ENCODE peak calls at places on chromosomes 7 and 10, in five cellular contexts. W is Peyer's patch; T is left ventricle myocardium inferior; A is GM23248; M is effector memory CD4-positive, alpha-beta T cell. S is an unnamed sample.

GRCh38 chr10:119006451-119007210 is 22.9 kb upstream of the NANOS1 start:
- DNase-seq in W (no peak), T (no peak), A (peak; percentile 96), M (no peak), S (peak; percentile 96)

GRCh38 chr10:6721480-6721879 is 141.4 kb upstream of the PRKCQ start:
- DNase-seq in W (no peak), T (peak; percentile 41), A (peak; percentile 98), M (no peak), S (peak; percentile 94)

GRCh38 chr7:43496596-43496995 is 86.3 kb upstream of the STK17A start:
- DNase-seq in W (no peak), T (no peak), A (no peak), M (no peak), S (no peak)

GRCh38 chr10:7810443-7810842 is 7.9 kb upstream of the TAF3 start:
- DNase-seq in W (no peak), T (no peak), A (no peak), M (no peak), S (no peak)

GRCh38 chr10:120588311-120588710 is 131.3 kb downstream of the PLPP4 start:
- DNase-seq in W (no peak), T (no peak), A (peak; percentile 17), M (no peak), S (no peak)

GRCh38 chr10:2456834-2457233 is 610.5 kb upstream of the PFKP start:
- DNase-seq in W (no peak), T (no peak), A (no peak), M (no peak), S (no peak)

GRCh38 chr10:130359711-130360110 is 223.5 kb downstream of the GLRX3 start:
- DNase-seq in W (no peak), T (no peak), A (no peak), M (no peak), S (no peak)

GRCh38 chr10:103897241-103897774 is 20.7 kb downstream of the STN1 start:
- DNase-seq in W (no peak), T (no peak), A (peak; percentile 65), M (no peak), S (no peak)

GRCh38 chr10:96765406-96766240 is 45.3 kb upstream of the PIK3AP1 start:
- DNase-seq in W (peak; percentile 82), T (peak; percentile 61), A (peak; percentile 77), M (peak; percentile 41), S (peak; percentile 78)

GRCh38 chr10:100980327-100981110 is 6.8 kb downstream of the MRPL43 start:
- DNase-seq in W (peak; percentile 6), T (no peak), A (no peak), M (no peak), S (no peak)

GRCh38 chr10:86169506-86170254 is 196.9 kb downstream of the GRID1 start:
- DNase-seq in W (no peak), T (no peak), A (no peak), M (no peak), S (no peak)

GRCh38 chr10:33810986-33811385 is 476.5 kb upstream of the NRP1 start:
- DNase-seq in W (no peak), T (no peak), A (no peak), M (no peak), S (no peak)

GRCh38 chr10:127148933-127149220 is 47.5 kb downstream of the INSYN2A start:
- DNase-seq in W (no peak), T (no peak), A (peak; percentile 90), M (no peak), S (peak; percentile 68)

GRCh38 chr7:155803418-155804376 is 8.6 kb downstream of the SHH start:
- DNase-seq in W (no peak), T (no peak), A (peak; percentile 34), M (no peak), S (peak; percentile 45)

GRCh38 chr7:124751017-124751416 is 14.6 kb downstream of the GPR37 start:
- DNase-seq in W (no peak), T (no peak), A (no peak), M (no peak), S (no peak)

GRCh38 chr7:96131525-96131924 is 190.4 kb downstream of the SLC25A13 start:
- DNase-seq in W (no peak), T (no peak), A (no peak), M (no peak), S (no peak)

GRCh38 chr10:70679498-70679897 is 7.2 kb downstream of the ADAMTS14 start:
- DNase-seq in W (no peak), T (peak; percentile 58), A (peak; percentile 96), M (no peak), S (peak; percentile 88)

GRCh38 chr10:82609845-82610244 is 734.9 kb downstream of the NRG3 start:
- DNase-seq in W (no peak), T (no peak), A (no peak), M (no peak), S (no peak)

GRCh38 chr10:6409982-6410694 is 169.9 kb downstream of the PRKCQ start:
- DNase-seq in W (peak; percentile 27), T (no peak), A (peak; percentile 78), M (peak; percentile 40), S (peak; percentile 78)

GRCh38 chr7:157926521-157927167 is 589.8 kb downstream of the DNAJB6 start:
- DNase-seq in W (no peak), T (no peak), A (no peak), M (no peak), S (no peak)

GRCh38 chr10:132446661-132447445 is 49.9 kb downstream of the PWWP2B start:
- DNase-seq in W (peak; percentile 78), T (no peak), A (peak; percentile 57), M (peak; percentile 37), S (peak; percentile 31)

GRCh38 chr10:49627644-49628247 is 13.9 kb downstream of the CHAT start:
- DNase-seq in W (no peak), T (no peak), A (no peak), M (no peak), S (no peak)

GRCh38 chr10:27190508-27190907 is 35.4 kb downstream of the MASTL start:
- DNase-seq in W (no peak), T (no peak), A (peak; percentile 11), M (no peak), S (no peak)

GRCh38 chr7:5597772-5598171 is 174.1 kb upstream of the TNRC18 start:
- DNase-seq in W (no peak), T (no peak), A (peak; percentile 87), M (no peak), S (peak; percentile 57)

GRCh38 chr7:5598261-5598761 is 174.7 kb upstream of the TNRC18 start:
- DNase-seq in W (no peak), T (no peak), A (peak; percentile 55), M (no peak), S (no peak)

GRCh38 chr7:5595545-5596045 is 172.0 kb upstream of the TNRC18 start:
- DNase-seq in W (no peak), T (no peak), A (peak; percentile 88), M (no peak), S (no peak)

GRCh38 chr7:5596046-5596895 is 172.6 kb upstream of the TNRC18 start:
- DNase-seq in W (peak; percentile 30), T (peak; percentile 80), A (peak; percentile 99), M (no peak), S (peak; percentile 95)

GRCh38 chr7:5596896-5597246 is 173.2 kb upstream of the TNRC18 start:
- DNase-seq in W (no peak), T (no peak), A (peak; percentile 28), M (no peak), S (peak; percentile 23)
- H3K4me1 ChIP-seq in W (peaks cover 60% of the 10 kb centered on the region), T (peaks cover 63% of the 10 kb centered on the region), A (peaks cover 36% of the 10 kb centered on the region), M (peaks cover 44% of the 10 kb centered on the region), S (peaks cover 38% of the 10 kb centered on the region)

DNA sequence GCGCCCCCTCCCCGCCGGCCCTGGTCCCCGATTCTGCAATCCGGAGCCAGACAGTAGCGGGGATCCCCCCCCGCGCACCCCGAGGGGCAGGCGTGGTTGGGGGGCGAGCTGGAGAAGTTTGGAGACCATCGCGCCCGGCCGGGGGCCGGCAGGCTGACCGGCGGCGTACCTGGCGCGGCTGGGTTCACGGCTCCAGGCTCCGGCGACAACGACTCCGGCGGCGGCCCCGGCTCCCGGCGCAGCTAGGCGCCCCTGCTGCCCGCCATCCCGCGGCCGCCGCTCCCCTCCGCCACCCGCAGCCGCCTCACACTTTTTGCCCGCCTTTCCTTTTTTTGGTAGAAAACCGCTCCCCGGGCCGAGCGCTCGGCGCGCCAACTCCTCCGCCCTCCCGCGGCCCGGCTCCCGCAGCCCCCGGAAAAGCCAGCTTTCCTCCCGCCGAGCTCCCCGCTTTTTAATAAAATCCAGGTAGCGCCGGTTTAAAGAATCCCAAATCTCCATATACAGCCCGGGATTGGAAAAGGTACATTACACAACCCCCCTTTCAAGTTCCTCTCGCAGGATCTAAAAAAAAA is at the start of gene TNRC18:
- DNase-seq in W (no peak), T (peak; percentile 62), A (no peak), M (no peak), S (no peak)
- H3K4me1 ChIP-seq in W (peaks cover 15% of the 10 kb centered on the region), T (peaks cover 81% of the 10 kb centered on the region), A (peaks cover 3% of the 10 kb centered on the region), M (peaks cover 90% of the 10 kb centered on the region), S (peaks cover 9% of the 10 kb centered on the region)

GRCh38 chr10:109892885-109893284 is 30.4 kb downstream of the XPNPEP1 start:
- DNase-seq in W (no peak), T (no peak), A (peak; percentile 93), M (no peak), S (peak; percentile 78)

GRCh38 chr10:109895095-109895818 is 28.1 kb downstream of the XPNPEP1 start:
- DNase-seq in W (no peak), T (peak; percentile 74), A (peak; percentile 61), M (no peak), S (peak; percentile 74)

GRCh38 chr10:109892087-109892486 is 31.2 kb downstream of the XPNPEP1 start:
- DNase-seq in W (no peak), T (no peak), A (no peak), M (no peak), S (no peak)

GRCh38 chr10:109894516-109894915 is 28.8 kb downstream of the XPNPEP1 start:
- DNase-seq in W (no peak), T (peak; percentile 83), A (peak; percentile 83), M (no peak), S (peak; percentile 73)

GRCh38 chr10:109893371-109893770 is 29.9 kb downstream of the XPNPEP1 start:
- DNase-seq in W (no peak), T (no peak), A (no peak), M (no peak), S (no peak)
- H3K4me1 ChIP-seq in W (peaks cover 57% of the 10 kb centered on the region), T (peaks cover 91% of the 10 kb centered on the region), A (peaks cover 64% of the 10 kb centered on the region), M (no peaks in the 10 kb centered on the region), S (peaks cover 88% of the 10 kb centered on the region)

GRCh38 chr7:135977020-135977741 is at the start of gene MTPN:
- DNase-seq in W (peak; percentile 98), T (peak; percentile 99), A (peak; percentile 97), M (peak; percentile 98), S (peak; percentile 99)
- H3K4me1 ChIP-seq in W (peaks cover 27% of the 10 kb centered on the region), T (peaks cover 78% of the 10 kb centered on the region), A (peaks cover 42% of the 10 kb centered on the region), M (peaks cover 24% of the 10 kb centered on the region), S (peaks cover 35% of the 10 kb centered on the region)